ENCODE peak calls at places on chromosomes 13 and 19, in nine cellular contexts. D, K, N, H, O, B, W, Z and R are unnamed samples. For H3K27me3, the result is how much of the 10 kb centered on the place peaks cover.

GRCh38 chr13:92461402-92461801 is 765.2 kb upstream of the GPC6 start:
- DNase-seq in D (no peak), K (no peak), N (no peak), H (no peak), O (no peak), B (no peak), W (no peak), Z (no peak), R (no peak)

GRCh38 chr13:112651306-112651705 is 38.5 kb upstream of the ATP11A start:
- DNase-seq in D (no peak), K (no peak), N (no peak), H (no peak), O (no peak), B (no peak), W (no peak), Z (no peak), R (no peak)

GRCh38 chr13:30020726-30021312 is 170.4 kb upstream of the UBL3 start:
- DNase-seq in D (no peak), K (no peak), N (no peak), H (no peak), O (no peak), B (no peak), W (peak), Z (no peak), R (no peak)

GRCh38 chr13:64371461-64371860 is 2858.7 kb downstream of the PCDH9 start:
- DNase-seq in D (no peak), K (no peak), N (no peak), H (no peak), O (no peak), B (no peak), W (no peak), Z (no peak), R (no peak)

GRCh38 chr19:4032436-4032835 is 24.9 kb downstream of the PIAS4 start:
- DNase-seq in D (no peak), K (no peak), N (no peak), H (no peak), O (no peak), B (no peak), W (no peak), Z (no peak), R (no peak)

GRCh38 chr13:46797468-46798237 is 692 bp upstream of the ESD start:
- DNase-seq in D (no peak), K (peak), N (no peak), H (no peak), O (no peak), B (no peak), W (peak), Z (no peak), R (peak)

GRCh38 chr19:33339750-33340029 is 33.8 kb upstream of the CEBPG start:
- DNase-seq in D (no peak), K (no peak), N (no peak), H (no peak), O (no peak), B (no peak), W (no peak), Z (no peak), R (no peak)

GRCh38 chr19:49809155-49809986 is 3.7 kb downstream of the FUZ start:
- DNase-seq in D (no peak), K (peak), N (peak), H (peak), O (peak), B (peak), W (peak), Z (peak), R (no peak)

GRCh38 chr19:33440682-33441081 is 67.2 kb downstream of the CEBPG start:
- DNase-seq in D (no peak), K (no peak), N (no peak), H (peak), O (no peak), B (peak), W (no peak), Z (no peak), R (no peak)

GRCh38 chr19:18604820-18605159 is 1.8 kb downstream of the CRLF1 start:
- DNase-seq in D (no peak), K (no peak), N (no peak), H (no peak), O (no peak), B (no peak), W (no peak), Z (no peak), R (no peak)
- H3K27me3 ChIP-seq in D (half or more), K (half or more), N (under half), H (under half), O (half or more), B (half or more), W (under half), Z (under half), R (half or more)

DNA sequence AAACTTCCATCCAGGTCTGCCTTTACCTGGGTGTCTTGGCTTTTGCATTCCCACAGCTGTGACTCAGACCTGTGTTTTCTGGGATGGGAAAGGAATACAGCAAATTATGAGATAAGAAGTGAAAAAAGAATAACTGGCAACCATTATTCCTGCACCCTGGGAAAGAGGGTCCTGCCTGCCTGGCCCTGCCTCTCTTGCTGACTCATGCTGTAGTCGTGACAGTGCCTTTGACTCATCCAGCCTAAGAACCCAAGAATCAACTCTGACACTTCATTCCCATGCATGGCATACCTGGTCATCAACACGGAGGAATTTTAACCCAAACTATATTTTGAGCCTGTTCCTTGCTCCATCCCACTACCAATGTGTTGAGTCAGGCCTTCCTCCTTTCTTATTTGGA is 185.4 kb upstream of the SERP2 start:
- DNase-seq in D (no peak), K (no peak), N (no peak), H (no peak), O (no peak), B (no peak), W (peak), Z (no peak), R (peak)
- H3K27me3 ChIP-seq in D (under half), K (under half), N (under half), H (under half), O (under half), B (under half), W (under half), Z (under half), R (under half)

DNA sequence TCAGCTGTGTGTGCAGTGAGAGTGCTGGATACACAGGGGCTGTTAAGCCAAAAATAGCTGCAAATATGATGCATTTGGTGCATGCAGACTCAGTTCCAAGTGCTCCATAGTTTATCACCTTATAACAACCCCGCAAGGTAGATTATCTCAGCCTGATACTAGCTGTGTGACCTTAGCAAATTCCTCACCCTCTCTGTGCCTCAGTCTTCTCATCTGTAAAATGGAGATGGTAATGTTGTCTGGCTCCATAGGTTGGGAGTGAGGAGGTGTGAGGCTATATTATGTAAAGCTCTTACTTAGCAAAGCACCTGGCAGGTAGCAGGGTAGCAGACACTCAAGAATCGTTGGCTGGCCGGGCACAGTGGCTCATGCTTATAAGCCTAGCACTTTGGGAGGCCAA is 23.8 kb upstream of the SHKBP1 start:
- DNase-seq in D (no peak), K (no peak), N (no peak), H (peak), O (no peak), B (no peak), W (no peak), Z (no peak), R (no peak)
- H3K27me3 ChIP-seq in D (under half), K (under half), N (under half), H (under half), O (half or more), B (half or more), W (under half), Z (under half), R (under half)

GRCh38 chr19:2982556-2982955 is 5.2 kb downstream of the TLE6 start:
- DNase-seq in D (no peak), K (no peak), N (no peak), H (no peak), O (no peak), B (no peak), W (no peak), Z (no peak), R (no peak)

GRCh38 chr19:2984196-2984490 is 6.8 kb downstream of the TLE6 start:
- DNase-seq in D (no peak), K (no peak), N (no peak), H (no peak), O (peak), B (no peak), W (peak), Z (no peak), R (no peak)

GRCh38 chr19:2983351-2984195 is 6.2 kb downstream of the TLE6 start:
- DNase-seq in D (peak), K (peak), N (peak), H (peak), O (no peak), B (no peak), W (peak), Z (no peak), R (peak)

GRCh38 chr19:2982983-2983350 is 5.6 kb downstream of the TLE6 start:
- DNase-seq in D (peak), K (peak), N (peak), H (peak), O (peak), B (no peak), W (peak), Z (no peak), R (no peak)

GRCh38 chr19:2981898-2982297 is 4.5 kb downstream of the TLE6 start:
- DNase-seq in D (no peak), K (no peak), N (no peak), H (no peak), O (no peak), B (no peak), W (no peak), Z (no peak), R (no peak)
- H3K27me3 ChIP-seq in D (under half), K (under half), N (under half), H (under half), O (under half), B (under half), W (under half), Z (under half), R (under half)

DNA sequence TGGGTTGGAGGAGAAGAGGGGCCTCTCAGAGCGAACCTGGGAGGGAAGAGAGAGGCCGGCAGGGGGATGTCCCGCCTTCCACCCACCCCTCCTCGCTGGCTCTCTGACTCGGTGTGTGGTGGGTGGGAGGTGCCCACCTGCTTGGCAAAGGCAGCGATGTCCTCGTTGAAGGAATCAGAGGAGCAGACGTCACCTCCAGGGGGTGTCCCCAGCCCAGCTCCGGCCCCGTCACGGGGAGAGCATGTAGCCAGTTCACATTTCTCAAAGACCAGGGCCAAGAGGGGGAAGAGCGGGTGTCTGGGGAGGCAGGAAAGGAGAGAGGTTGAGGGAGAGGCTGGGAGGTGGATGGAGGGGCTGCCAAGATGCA is 2.7 kb downstream of the MEIS3 start:
- DNase-seq in D (no peak), K (no peak), N (no peak), H (no peak), O (no peak), B (no peak), W (no peak), Z (no peak), R (no peak)
- H3K27me3 ChIP-seq in D (half or more), K (under half), N (under half), H (under half), O (under half), B (half or more), W (under half), Z (under half), R (half or more)